ENCODE peak calls at places on chromosome 10, in ten cellular contexts. G is myocyte; Y is activated CD4-positive, alpha-beta T cell treated with anti-CD3 and anti-CD28 coated beads for 24 hours; F is sigmoid colon; S is H54; D is activated naive CD4-positive, alpha-beta T cell treated with anti-CD3 and anti-CD28 coated beads, Interleukin-2, amount 50 U/mL, for 72 hours; B is fibroblast of the aortic adventitia; E is AG09319; K is effector CD8-positive, alpha-beta T cell; V is stimulated activated CD4-positive, alpha-beta T cell treated with anti-CD3 and anti-CD28 coated beads, Interleukin-2, amount 100 ng/mL, for 48 hours. P is an unnamed sample.

GRCh38 chr10:62543981-62544380 is 169.8 kb downstream of the ZNF365 start:
- DNase-seq in G (no peak), Y (no peak), F (no peak), S (no peak), D (no peak), B (no peak), E (no peak), K (no peak), V (no peak), P (peak; percentile 10)

GRCh38 chr10:37566336-37566735 is 291.1 kb downstream of the ZNF248 start:
- DNase-seq in G (no peak), Y (no peak), F (no peak), S (no peak), D (no peak), B (no peak), E (no peak), K (no peak), V (no peak), P (no peak)

GRCh38 chr10:117740696-117741222 is 198.2 kb downstream of the EMX2 start:
- DNase-seq in G (no peak), Y (no peak), F (no peak), S (no peak), D (no peak), B (no peak), E (no peak), K (no peak), V (no peak), P (no peak)

GRCh38 chr10:108653466-108653865 is 1269.8 kb downstream of the XPNPEP1 start:
- DNase-seq in G (no peak), Y (no peak), F (no peak), S (peak; percentile 7), D (no peak), B (no peak), E (no peak), K (no peak), V (no peak), P (no peak)

GRCh38 chr10:46283945-46284285 is 2.9 kb upstream of the ANTXRL start:
- DNase-seq in G (no peak), Y (no peak), F (no peak), S (no peak), D (no peak), B (no peak), E (no peak), K (no peak), V (no peak), P (no peak)

GRCh38 chr10:13815766-13816165 is 229.0 kb downstream of the PRPF18 start:
- DNase-seq in G (peak; percentile 39), Y (no peak), F (no peak), S (peak; percentile 46), D (no peak), B (peak; percentile 64), E (peak; percentile 18), K (no peak), V (no peak), P (peak; percentile 69)

GRCh38 chr10:44973323-44974081 is 5.1 kb downstream of the DEPP1 start:
- DNase-seq in G (peak; percentile 84), Y (no peak), F (peak; percentile 66), S (no peak), D (no peak), B (no peak), E (no peak), K (no peak), V (no peak), P (no peak)

GRCh38 chr10:31635415-31636065 is 293.1 kb downstream of the ARHGAP12 start:
- DNase-seq in G (no peak), Y (no peak), F (no peak), S (no peak), D (no peak), B (peak; percentile 37), E (no peak), K (no peak), V (no peak), P (no peak)

GRCh38 chr10:75083972-75084833 is 27.3 kb upstream of the SAMD8 start:
- DNase-seq in G (no peak), Y (no peak), F (no peak), S (no peak), D (no peak), B (peak; percentile 60), E (no peak), K (no peak), V (no peak), P (no peak)

GRCh38 chr10:69419096-69419760 is 2.5 kb upstream of the TACR2 start:
- DNase-seq in G (no peak), Y (no peak), F (peak; percentile 62), S (no peak), D (no peak), B (no peak), E (no peak), K (no peak), V (no peak), P (no peak)

GRCh38 chr10:13535346-13535745 is 6.5 kb upstream of the BEND7 start:
- DNase-seq in G (no peak), Y (no peak), F (no peak), S (no peak), D (no peak), B (no peak), E (no peak), K (no peak), V (no peak), P (no peak)

GRCh38 chr10:93512565-93512964 is 16.2 kb downstream of the CEP55 start:
- DNase-seq in G (no peak), Y (no peak), F (no peak), S (no peak), D (no peak), B (peak; percentile 78), E (no peak), K (no peak), V (no peak), P (no peak)

GRCh38 chr10:49096890-49097445 is 18.4 kb downstream of the VSTM4 start:
- DNase-seq in G (no peak), Y (no peak), F (no peak), S (no peak), D (no peak), B (no peak), E (no peak), K (no peak), V (no peak), P (no peak)

GRCh38 chr10:50992972-50993766 is 81.1 kb upstream of the PRKG1 start:
- DNase-seq in G (peak; percentile 82), Y (no peak), F (no peak), S (no peak), D (no peak), B (peak; percentile 86), E (peak; percentile 58), K (no peak), V (no peak), P (no peak)

GRCh38 chr10:15141136-15142067 is 27.1 kb downstream of the NMT2 start:
- DNase-seq in G (no peak), Y (peak; percentile 18), F (no peak), S (no peak), D (peak; percentile 31), B (peak; percentile 36), E (no peak), K (no peak), V (peak; percentile 17), P (no peak)

P was measured in SJSA1.